ENCODE peak calls at places on chromosomes 7 and 10, in eight cellular contexts. S is H1, U is right cardiac atrium, C is upper lobe of left lung, G is mammary epithelial cell, E is A549, I is body of pancreas, A is ovary. Z is an unnamed sample.

GRCh38 chr7:74622228-74622749 is 35.2 kb upstream of the GTF2I start:
- DNase-seq in A (no peak), G (no peak), U (no peak), E (no peak), C (no peak), I (no peak), S (no peak), Z (no peak)

GRCh38 chr10:127679642-127680255 is 57.2 kb upstream of the FOXI2 start:
- DNase-seq in E (no peak), U (no peak), C (no peak), G (no peak), I (no peak), S (no peak), A (no peak), Z (no peak)

GRCh38 chr10:71512794-71513379 is 116.2 kb downstream of the CDH23 start:
- DNase-seq in S (no peak), A (no peak), G (peak; percentile 59), U (peak; percentile 15), E (no peak), C (peak; percentile 30), I (peak; percentile 56), Z (no peak)

GRCh38 chr10:6504296-6504695 is 75.8 kb downstream of the PRKCQ start:
- DNase-seq in G (peak; percentile 60), S (no peak), U (no peak), A (no peak), I (no peak), E (no peak), C (no peak), Z (no peak)

GRCh38 chr10:49738616-49739360 is 23.3 kb downstream of the OGDHL start:
- DNase-seq in A (no peak), C (no peak), S (no peak), I (no peak), U (no peak), G (no peak), E (no peak), Z (no peak)

GRCh38 chr10:95266674-95267095 is 24.1 kb downstream of the PDLIM1 start:
- DNase-seq in E (peak; percentile 89), U (no peak), A (no peak), G (peak; percentile 97), C (no peak), I (peak; percentile 84), S (no peak), Z (no peak)

GRCh38 chr10:24882047-24882698 is 70.2 kb downstream of the PRTFDC1 start:
- DNase-seq in S (no peak), U (no peak), E (no peak), C (peak; percentile 34), I (peak; percentile 37), A (no peak), G (peak; percentile 24), Z (peak; percentile 11)

GRCh38 chr10:62541811-62542210 is 167.6 kb downstream of the ZNF365 start:
- DNase-seq in E (no peak), I (peak; percentile 64), S (no peak), C (peak; percentile 59), A (no peak), G (no peak), U (peak; percentile 60), Z (no peak)

GRCh38 chr7:121027761-121028681 is 39.5 kb downstream of the CPED1 start:
- DNase-seq in S (no peak), I (no peak), C (no peak), E (no peak), A (no peak), U (no peak), G (no peak), Z (no peak)

GRCh38 chr10:5283305-5284158 is 81.2 kb upstream of the UCN3 start:
- DNase-seq in C (peak; percentile 70), S (peak; percentile 72), E (peak; percentile 60), A (peak; percentile 29), U (peak; percentile 83), I (peak; percentile 81), G (peak; percentile 64), Z (peak; percentile 37)

GRCh38 chr10:29113251-29113945 is 175.5 kb upstream of the LYZL1 start:
- DNase-seq in I (no peak), A (no peak), G (no peak), S (no peak), C (no peak), E (no peak), U (no peak), Z (no peak)

GRCh38 chr7:3429981-3430380 is 128.9 kb downstream of the SDK1 start:
- DNase-seq in A (no peak), U (no peak), S (no peak), E (no peak), G (no peak), C (no peak), I (no peak), Z (no peak)

GRCh38 chr7:17130281-17131059 is 168.0 kb upstream of the AHR start:
- DNase-seq in U (no peak), C (no peak), G (no peak), I (peak; percentile 44), A (no peak), S (no peak), E (peak; percentile 84), Z (no peak)

GRCh38 chr7:137933270-137934017 is 68.4 kb downstream of the CREB3L2 start:
- DNase-seq in S (no peak), G (peak; percentile 52), A (peak; percentile 70), I (no peak), C (no peak), E (no peak), U (peak; percentile 73), Z (no peak)

GRCh38 chr7:35792472-35793224 is 8.2 kb upstream of the SEPTIN7 start:
- DNase-seq in A (no peak), S (no peak), I (peak; percentile 8), G (no peak), E (no peak), C (no peak), U (no peak), Z (no peak)

GRCh38 chr7:120272261-120272895 is 597 bp upstream of the KCND2 start:
- DNase-seq in C (no peak), I (peak; percentile 28), E (peak; percentile 47), U (no peak), G (peak; percentile 29), S (peak; percentile 54), A (peak; percentile 16), Z (no peak)

GRCh38 chr7:4214501-4215155 is 467.5 kb upstream of the FOXK1 start:
- DNase-seq in E (no peak), A (no peak), U (no peak), I (no peak), G (no peak), S (no peak), C (no peak), Z (no peak)

GRCh38 chr7:149785402-149785801 is 12.0 kb upstream of the ZNF467 start:
- DNase-seq in U (no peak), S (no peak), G (no peak), C (no peak), E (no peak), I (no peak), A (no peak), Z (no peak)
- H3K4me3 ChIP-seq in U (no peak overlapping the region), S (no peak overlapping the region), G (no peak overlapping the region), C (no peak overlapping the region), E (no peak overlapping the region), I (no peak overlapping the region), A (no peak overlapping the region), Z (no peak overlapping the region)

DNA sequence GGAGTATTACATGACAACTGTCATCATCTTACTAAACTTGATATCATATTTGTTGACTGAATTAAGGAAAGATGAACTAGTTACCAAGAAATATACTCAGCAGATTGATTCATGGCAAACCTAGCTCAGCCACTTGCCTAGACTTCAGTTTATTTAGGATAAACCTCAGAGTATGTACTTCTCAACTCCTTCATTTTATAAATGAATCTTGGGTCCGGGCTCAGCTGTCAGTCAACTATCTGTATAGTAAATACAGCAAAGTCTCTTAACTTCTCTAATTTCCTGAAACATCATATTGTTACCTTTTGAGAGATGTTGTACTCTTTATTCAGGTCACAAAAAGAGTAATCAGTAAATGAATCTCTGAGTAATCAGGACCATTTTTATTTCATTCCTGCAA is 211.0 kb upstream of the KLF14 start:
- DNase-seq in E (no peak), G (no peak), S (no peak), I (no peak), A (no peak), C (no peak), U (no peak), Z (no peak)
- H3K27ac ChIP-seq in E (peak overlapping the region; percentile 86), G (peak overlapping the region; percentile 18), S (no peak overlapping the region), I (no peak overlapping the region), A (peak overlapping the region; percentile 52), C (peak overlapping the region; percentile 68), U (no peak overlapping the region), Z (peak overlapping the region; percentile 83)

GRCh38 chr7:55132550-55132889 is 113.7 kb downstream of the EGFR start:
- DNase-seq in S (no peak), C (no peak), I (no peak), A (no peak), E (no peak), U (no peak), G (no peak), Z (no peak)

GRCh38 chr7:55132890-55133551 is 114.2 kb downstream of the EGFR start:
- DNase-seq in C (peak; percentile 43), I (peak; percentile 48), E (peak; percentile 88), S (no peak), U (no peak), A (no peak), G (peak; percentile 100), Z (no peak)

GRCh38 chr7:55134786-55135185 is 116.0 kb downstream of the EGFR start:
- DNase-seq in S (no peak), I (no peak), C (no peak), G (no peak), E (no peak), A (no peak), U (no peak), Z (no peak)

GRCh38 chr7:55135462-55135861 is 116.6 kb downstream of the EGFR start:
- DNase-seq in E (no peak), I (no peak), S (no peak), G (no peak), C (no peak), A (no peak), U (no peak), Z (no peak)

DNA sequence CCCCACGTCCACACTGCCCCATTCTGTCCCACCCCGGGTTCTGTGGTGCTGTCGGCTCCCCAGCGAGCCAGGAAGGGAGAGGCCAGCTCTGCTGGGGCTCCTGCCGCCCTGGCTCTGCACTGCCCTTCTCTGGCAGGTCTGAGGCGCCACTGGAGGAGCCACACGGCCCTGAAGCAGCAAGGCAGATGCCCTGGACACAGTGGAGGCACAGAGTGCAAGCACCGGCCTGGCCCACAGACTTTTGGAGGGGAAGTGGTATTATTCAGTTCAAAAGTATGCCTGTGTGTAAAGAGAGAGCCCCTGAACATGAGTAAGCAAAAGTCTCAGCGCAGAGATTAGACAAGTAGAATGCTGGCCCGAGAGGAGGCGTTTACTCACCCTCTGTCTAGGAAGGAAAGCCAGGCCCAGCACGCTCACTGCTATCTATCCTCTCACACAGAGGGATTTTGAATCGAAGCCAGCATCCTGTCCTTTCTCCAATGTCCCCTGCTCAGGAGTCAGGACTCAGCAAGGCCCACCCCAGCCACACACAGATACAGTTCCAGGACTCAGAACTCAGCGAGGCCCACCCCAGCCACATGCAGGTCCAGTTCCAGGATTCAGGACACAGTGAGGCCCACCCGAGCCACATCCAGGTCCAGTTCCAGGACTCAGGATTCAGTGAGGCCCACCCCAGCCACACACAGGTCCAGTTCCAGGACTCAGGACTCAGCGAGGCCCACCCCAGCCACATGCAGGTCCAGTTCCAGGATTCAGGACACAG is 115.0 kb downstream of the EGFR start:
- DNase-seq in I (peak; percentile 52), C (peak; percentile 49), S (no peak), E (peak; percentile 72), U (peak; percentile 86), G (peak; percentile 93), A (no peak), Z (no peak)
- H3K4me1 ChIP-seq in I (peaks cover 18% of the 10 kb centered on the region), C (peaks cover 49% of the 10 kb centered on the region), S (peaks cover 6% of the 10 kb centered on the region), E (peaks cover 64% of the 10 kb centered on the region), U (peaks cover 33% of the 10 kb centered on the region), G (peaks cover 73% of the 10 kb centered on the region), A (peaks cover 15% of the 10 kb centered on the region), Z (no peaks in the 10 kb centered on the region)

GRCh38 chr7:31203551-31203950 is 137.0 kb downstream of the NEUROD6 start:
- DNase-seq in S (no peak), A (no peak), G (no peak), C (no peak), E (no peak), U (no peak), I (no peak), Z (no peak)
- H3K4me3 ChIP-seq in S (no peak overlapping the region), A (no peak overlapping the region), G (no peak overlapping the region), C (no peak overlapping the region), E (no peak overlapping the region), U (no peak overlapping the region), I (no peak overlapping the region), Z (no peak overlapping the region)

Z was measured in effector memory CD4-positive, alpha-beta T cell.